ENCODE peak calls at places on chromosomes 6 and 20, in five cellular contexts. P is breast epithelium, X is right lobe of liver, L is PC-3, Y is heart right ventricle. R is an unnamed sample.

GRCh38 chr6:2008383-2008976 is 236.9 kb downstream of the GMDS start:
- DNase-seq in P (no peak), X (no peak), L (no peak), Y (no peak), R (no peak)

GRCh38 chr6:56677559-56677958 is 34.9 kb upstream of the DST start:
- DNase-seq in P (no peak), X (no peak), L (peak), Y (no peak), R (no peak)

GRCh38 chr20:63330940-63331339 is 30.2 kb downstream of the CHRNA4 start:
- DNase-seq in P (no peak), X (peak), L (no peak), Y (no peak), R (no peak)

GRCh38 chr6:119170427-119171407 is 92.3 kb upstream of the FAM184A start:
- DNase-seq in P (no peak), X (no peak), L (no peak), Y (no peak), R (no peak)

GRCh38 chr6:10421508-10422281 is 6.8 kb upstream of the TFAP2A start:
- DNase-seq in P (no peak), X (no peak), L (no peak), Y (no peak), R (no peak)

GRCh38 chr20:13364278-13365170 is 143.4 kb downstream of the ISM1 start:
- DNase-seq in P (no peak), X (no peak), L (no peak), Y (no peak), R (no peak)

GRCh38 chr20:18613553-18613952 is 25.7 kb downstream of the DTD1 start:
- DNase-seq in P (no peak), X (no peak), L (peak), Y (no peak), R (no peak)

GRCh38 chr6:4459032-4459431 is 317.2 kb upstream of the CDYL start:
- DNase-seq in P (no peak), X (no peak), L (peak), Y (no peak), R (no peak)

GRCh38 chr6:90062667-90063066 is 168.4 kb downstream of the GJA10 start:
- DNase-seq in P (no peak), X (no peak), L (no peak), Y (no peak), R (no peak)

GRCh38 chr6:12315292-12316081 is 25.3 kb downstream of the EDN1 start:
- DNase-seq in P (no peak), X (no peak), L (no peak), Y (no peak), R (no peak)

GRCh38 chr6:144334150-144334708 is 49.1 kb downstream of the UTRN start:
- DNase-seq in P (no peak), X (peak), L (no peak), Y (no peak), R (no peak)

GRCh38 chr6:109024784-109025183 is 69.9 kb downstream of the SESN1 start:
- DNase-seq in P (no peak), X (no peak), L (no peak), Y (peak), R (no peak)

GRCh38 chr20:54078296-54078695 is 7.9 kb upstream of the BCAS1 start:
- DNase-seq in P (no peak), X (no peak), L (no peak), Y (no peak), R (no peak)

GRCh38 chr6:39003072-39003471 is 45.5 kb upstream of the GLP1R start:
- DNase-seq in P (no peak), X (no peak), L (peak), Y (no peak), R (no peak)

GRCh38 chr6:85580104-85580877 is 13.4 kb downstream of the SNX14 start:
- DNase-seq in P (no peak), X (peak), L (peak), Y (no peak), R (no peak)

GRCh38 chr20:50172347-50173013 is 18.1 kb upstream of the CEBPB start:
- DNase-seq in P (peak), X (peak), L (no peak), Y (peak), R (peak)

GRCh38 chr6:109449789-109450673 is 5.5 kb downstream of the MICAL1 start:
- DNase-seq in P (no peak), X (no peak), L (no peak), Y (no peak), R (no peak)

GRCh38 chr20:38633577-38634093 is 32.0 kb downstream of the ARHGAP40 start:
- DNase-seq in P (no peak), X (no peak), L (peak), Y (peak), R (no peak)

GRCh38 chr6:36089048-36089447 is 41.3 kb upstream of the MAPK13 start:
- DNase-seq in P (no peak), X (no peak), L (no peak), Y (no peak), R (no peak)

GRCh38 chr6:105805581-105806023 is 280.5 kb upstream of the PRDM1 start:
- DNase-seq in P (no peak), X (no peak), L (peak), Y (no peak), R (no peak)

GRCh38 chr20:38789503-38790209 is 15.8 kb upstream of the PPP1R16B start:
- DNase-seq in P (no peak), X (no peak), L (peak), Y (no peak), R (no peak)

GRCh38 chr6:6825153-6825847 is 236.8 kb downstream of the LY86 start:
- DNase-seq in P (no peak), X (no peak), L (peak), Y (no peak), R (no peak)

GRCh38 chr20:31594558-31595379 is 10.3 kb upstream of the ID1 start:
- DNase-seq in P (no peak), X (no peak), L (no peak), Y (peak), R (no peak)

GRCh38 chr6:88556663-88557062 is 390.5 kb upstream of the CNR1 start:
- DNase-seq in P (no peak), X (no peak), L (no peak), Y (no peak), R (no peak)

GRCh38 chr6:148323344-148323743 is 19.3 kb upstream of the SASH1 start:
- DNase-seq in P (no peak), X (no peak), L (peak), Y (no peak), R (no peak)

GRCh38 chr6:125919618-125920017 is 37.0 kb upstream of the HINT3 start:
- DNase-seq in P (no peak), X (no peak), L (no peak), Y (no peak), R (no peak)

GRCh38 chr6:134722996-134723871 is 226.7 kb downstream of the ALDH8A1 start:
- DNase-seq in P (no peak), X (no peak), L (no peak), Y (no peak), R (no peak)

GRCh38 chr20:6074145-6074561 is 20.3 kb upstream of the LRRN4 start:
- DNase-seq in P (no peak), X (no peak), L (peak), Y (peak), R (no peak)

GRCh38 chr6:149566372-149567193 is at the start of gene GINM1:
- DNase-seq in P (peak), X (peak), L (peak), Y (peak), R (peak)

GRCh38 chr6:137286926-137287325 is 67.7 kb upstream of the IFNGR1 start:
- DNase-seq in P (no peak), X (no peak), L (no peak), Y (no peak), R (no peak)

GRCh38 chr6:130559166-130559565 is 193.3 kb downstream of the TMEM200A start:
- DNase-seq in P (no peak), X (no peak), L (no peak), Y (no peak), R (no peak)

GRCh38 chr20:1087311-1087710 is 31.1 kb upstream of the PSMF1 start:
- DNase-seq in P (no peak), X (no peak), L (no peak), Y (no peak), R (no peak)

GRCh38 chr6:143183735-143184134 is 123.0 kb downstream of the AIG1 start:
- DNase-seq in P (no peak), X (no peak), L (no peak), Y (no peak), R (no peak)

GRCh38 chr6:76555090-76555489 is 482.6 kb upstream of the IMPG1 start:
- DNase-seq in P (no peak), X (no peak), L (no peak), Y (no peak), R (no peak)

GRCh38 chr20:9409981-9410380 is 104.4 kb upstream of the LAMP5 start:
- DNase-seq in P (no peak), X (no peak), L (peak), Y (no peak), R (no peak)

GRCh38 chr6:17289491-17290106 is 8.4 kb downstream of the RBM24 start:
- DNase-seq in P (no peak), X (no peak), L (no peak), Y (peak), R (peak)

GRCh38 chr6:18206591-18206990 is 51.4 kb downstream of the KDM1B start:
- DNase-seq in P (no peak), X (no peak), L (no peak), Y (no peak), R (no peak)

GRCh38 chr6:54689620-54690019 is 157.0 kb upstream of the FAM83B start:
- DNase-seq in P (no peak), X (no peak), L (no peak), Y (no peak), R (no peak)

DNA sequence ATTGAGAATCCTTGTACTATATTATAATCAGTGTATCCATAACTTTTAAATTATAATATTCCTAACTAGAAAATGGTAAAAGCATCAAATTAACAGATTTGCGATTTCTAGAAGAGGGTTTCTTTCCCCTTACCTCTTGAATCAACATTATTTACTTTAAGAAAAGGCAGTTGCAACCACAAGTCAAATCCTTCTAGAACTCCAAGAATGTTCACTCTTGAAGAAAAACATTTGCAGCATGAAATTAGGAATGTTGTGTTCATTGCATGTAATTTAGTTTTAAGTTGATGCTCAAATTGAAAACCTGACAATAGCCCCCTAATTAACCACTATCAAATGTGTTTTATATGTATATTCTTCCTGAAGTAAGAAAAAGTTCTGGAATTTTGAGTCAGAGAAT is 2.3 kb upstream of the REV3L start:
- DNase-seq in P (no peak), X (no peak), L (no peak), Y (no peak), R (no peak)
- H3K27ac ChIP-seq in P (peak), X (no peak), L (no peak), Y (peak), R (peak)

GRCh38 chr6:167680605-167681149 is 146.0 kb upstream of the AFDN start:
- DNase-seq in P (no peak), X (no peak), L (no peak), Y (no peak), R (no peak)
- H3K27ac ChIP-seq in P (no peak), X (no peak), L (no peak), Y (no peak), R (no peak)

DNA sequence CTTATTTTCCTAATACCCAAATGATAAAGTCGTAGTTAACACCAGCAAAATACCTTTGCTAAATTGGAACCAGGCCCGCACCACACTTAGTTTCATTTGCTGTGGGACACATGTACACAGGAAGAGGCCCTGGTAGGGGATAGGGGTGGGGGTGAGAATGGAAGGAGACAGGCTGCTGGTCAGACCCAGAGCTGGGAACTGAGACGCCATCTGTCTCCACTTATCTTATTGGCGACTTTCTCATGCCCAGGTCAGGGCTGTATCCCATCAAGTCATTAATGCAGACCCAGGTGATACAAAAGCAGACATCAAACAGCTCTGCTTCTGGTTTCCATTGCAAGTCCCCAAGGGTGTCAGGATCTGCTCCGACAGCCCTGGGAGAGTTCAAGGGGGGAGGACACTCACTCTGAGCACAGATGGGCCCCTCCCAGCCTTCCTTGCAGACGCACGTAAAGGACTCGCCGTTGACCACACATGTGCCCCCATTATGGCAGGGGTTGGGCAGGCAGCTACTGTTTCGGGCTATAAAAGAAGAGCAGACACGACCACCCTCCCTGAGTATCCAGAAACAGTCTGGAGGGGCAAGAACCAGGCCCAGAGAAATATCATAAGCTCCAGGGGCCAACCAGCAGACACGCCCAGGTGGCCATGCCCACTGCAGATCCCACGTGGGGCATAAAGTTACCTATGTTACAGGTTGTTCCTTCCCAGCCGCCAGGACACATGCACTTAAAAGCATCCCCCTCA is 29.2 kb downstream of the JAG1 start:
- DNase-seq in P (no peak), X (no peak), L (no peak), Y (no peak), R (peak)
- H3K27ac ChIP-seq in P (no peak), X (no peak), L (no peak), Y (peak), R (peak)

GRCh38 chr6:30493643-30494250 is 4.4 kb downstream of the HLA-E start:
- DNase-seq in P (no peak), X (no peak), L (no peak), Y (no peak), R (no peak)
- H3K27ac ChIP-seq in P (no peak), X (no peak), L (no peak), Y (peak), R (no peak)

DNA sequence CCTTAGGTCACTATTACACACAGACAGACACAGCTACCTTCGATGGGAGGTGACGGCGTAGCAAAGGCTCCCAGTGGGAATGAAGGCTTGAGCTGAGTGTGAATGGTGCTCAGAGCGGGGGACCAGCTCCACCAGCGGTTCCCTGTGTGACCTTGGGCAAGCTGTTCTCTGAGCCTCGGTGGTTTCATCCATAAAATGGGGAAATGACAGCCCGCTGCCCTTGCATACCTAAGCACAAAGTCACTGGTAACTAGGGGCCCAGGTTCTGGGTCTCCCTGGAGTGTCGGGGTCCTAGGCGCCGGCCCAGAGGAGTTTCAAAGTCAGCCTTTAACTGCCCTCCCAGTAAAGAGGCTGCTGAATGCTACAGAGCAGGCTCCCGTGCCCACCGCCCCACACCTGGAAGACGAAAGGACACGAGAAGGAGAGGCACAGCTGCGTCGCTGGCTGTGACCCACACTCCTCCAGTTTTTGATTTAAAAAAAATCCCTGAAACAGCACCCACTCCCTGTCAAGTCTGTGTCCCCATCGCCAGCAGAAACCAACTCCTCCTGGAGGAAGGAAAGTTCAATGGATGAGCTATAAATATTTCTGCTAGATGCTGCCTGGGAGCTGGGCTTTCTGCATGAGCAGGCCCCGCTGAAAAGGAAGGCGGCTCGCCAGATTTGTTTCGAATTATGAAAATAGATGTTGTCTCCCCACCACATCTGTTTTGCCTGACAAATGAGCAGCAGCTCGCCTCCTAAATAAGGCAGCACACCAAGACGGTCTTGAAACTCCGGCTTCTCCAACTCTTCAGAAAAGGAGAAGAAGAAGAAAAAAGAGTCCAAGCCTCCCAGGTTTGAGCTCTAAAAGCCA is 27.4 kb downstream of the PMEPA1 start:
- DNase-seq in P (no peak), X (no peak), L (no peak), Y (peak), R (no peak)
- H3K27ac ChIP-seq in P (no peak), X (no peak), L (no peak), Y (peak), R (peak)